ENCODE peak calls at places on chromosomes 5 and 9, in four cellular contexts. W is uterus, Q is tibial nerve, R is A549. P is an unnamed sample. For H3K4me1, the result is how much of the 10 kb centered on the place peaks cover.

GRCh38 chr5:179679014-179679674 is 1.7 kb downstream of the CBY3 start:
- DNase-seq in W (peak), Q (peak), R (no peak), P (peak)

GRCh38 chr5:151200913-151201445 is 22.9 kb downstream of the CCDC69 start:
- DNase-seq in W (no peak), Q (no peak), R (no peak), P (peak)

GRCh38 chr5:151155777-151156731 is 1.5 kb downstream of the ANXA6 start:
- DNase-seq in W (peak), Q (no peak), R (no peak), P (no peak)

GRCh38 chr5:14061106-14061505 is 82.0 kb upstream of the TRIO start:
- DNase-seq in W (no peak), Q (no peak), R (no peak), P (no peak)

GRCh38 chr5:108801776-108802175 is 54.1 kb downstream of the FER start:
- DNase-seq in W (no peak), Q (no peak), R (peak), P (no peak)

GRCh38 chr5:120535900-120536299 is 71.8 kb downstream of the PRR16 start:
- DNase-seq in W (no peak), Q (no peak), R (no peak), P (no peak)

GRCh38 chr5:116076496-116076895 is 8.3 kb upstream of the COMMD10 start:
- DNase-seq in W (no peak), Q (no peak), R (no peak), P (no peak)

GRCh38 chr9:124282442-124283231 is 24.9 kb downstream of the NEK6 start:
- DNase-seq in W (peak), Q (peak), R (no peak), P (no peak)

GRCh38 chr9:97271292-97271691 is 36.2 kb upstream of the CCDC180 start:
- DNase-seq in W (no peak), Q (no peak), R (no peak), P (no peak)

GRCh38 chr9:112629890-112630485 is 87.9 kb downstream of the INIP start:
- DNase-seq in W (no peak), Q (no peak), R (no peak), P (no peak)

GRCh38 chr5:39137391-39138181 is 63.4 kb upstream of the RICTOR start:
- DNase-seq in W (no peak), Q (no peak), R (peak), P (no peak)
- TF ChIP-seq CTCF in W (no peak), Q (no peak), R (peak), P (no peak)

DNA sequence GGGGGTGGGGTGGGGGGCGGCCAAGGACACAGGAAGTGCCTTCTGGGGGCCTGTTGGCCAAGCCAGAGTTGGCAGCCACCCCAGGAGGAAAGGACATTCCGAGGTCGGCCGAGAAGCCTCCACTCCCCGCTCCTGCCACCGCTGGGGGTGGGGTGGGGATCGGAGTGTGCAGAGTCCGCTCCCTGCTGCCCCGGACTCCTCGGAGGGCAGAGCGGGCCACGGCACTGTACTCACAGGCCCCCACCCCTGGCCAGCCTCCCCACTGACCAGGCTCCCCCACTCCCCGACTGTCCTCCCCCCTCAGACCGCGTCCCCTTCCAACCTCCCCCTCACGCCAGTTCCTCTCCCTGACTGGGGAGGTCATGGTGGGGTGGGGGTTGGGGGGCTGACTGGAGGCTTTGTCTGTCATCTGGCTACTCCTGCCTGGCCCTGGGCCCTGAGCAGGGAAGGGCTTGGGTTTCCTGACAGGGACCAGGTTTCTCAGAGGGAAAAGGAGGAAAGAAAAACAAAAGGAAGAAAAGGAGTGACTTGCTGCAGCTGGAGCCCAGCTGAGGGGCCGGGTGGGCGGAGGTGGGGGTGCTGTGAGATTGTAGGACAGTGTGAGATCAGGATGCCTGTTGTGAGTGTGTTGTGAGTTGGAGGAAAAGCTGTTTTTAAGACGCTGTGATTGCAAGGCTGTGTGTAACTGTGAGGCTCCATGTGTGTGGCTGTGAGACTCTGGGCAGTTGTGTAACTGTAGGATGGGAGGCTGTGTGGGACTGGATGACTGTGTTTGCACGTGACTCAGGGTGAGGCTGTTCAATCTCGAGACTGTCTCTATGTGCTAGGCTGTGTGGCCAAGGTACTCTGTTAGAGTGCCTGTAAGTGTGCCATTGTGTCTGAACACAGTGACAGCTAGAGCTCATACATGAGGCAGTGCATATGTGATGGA is 29.6 kb downstream of the CNTFR start:
- DNase-seq in W (no peak), Q (no peak), R (peak), P (no peak)
- TF ChIP-seq POLR2A in W (no peak), Q (no peak), R (no peak), P (no peak)

GRCh38 chr5:8825161-8825757 is 720.6 kb downstream of the SEMA5A start:
- DNase-seq in W (no peak), Q (no peak), R (no peak), P (no peak)
- H3K4me1 ChIP-seq in W (under half), Q (under half), R (under half), P (under half)

GRCh38 chr9:2838356-2838983 is 5.4 kb downstream of the PUM3 start:
- DNase-seq in W (no peak), Q (no peak), R (no peak), P (no peak)
- TF ChIP-seq CTCF in W (no peak), Q (no peak), R (no peak), P (no peak)

DNA sequence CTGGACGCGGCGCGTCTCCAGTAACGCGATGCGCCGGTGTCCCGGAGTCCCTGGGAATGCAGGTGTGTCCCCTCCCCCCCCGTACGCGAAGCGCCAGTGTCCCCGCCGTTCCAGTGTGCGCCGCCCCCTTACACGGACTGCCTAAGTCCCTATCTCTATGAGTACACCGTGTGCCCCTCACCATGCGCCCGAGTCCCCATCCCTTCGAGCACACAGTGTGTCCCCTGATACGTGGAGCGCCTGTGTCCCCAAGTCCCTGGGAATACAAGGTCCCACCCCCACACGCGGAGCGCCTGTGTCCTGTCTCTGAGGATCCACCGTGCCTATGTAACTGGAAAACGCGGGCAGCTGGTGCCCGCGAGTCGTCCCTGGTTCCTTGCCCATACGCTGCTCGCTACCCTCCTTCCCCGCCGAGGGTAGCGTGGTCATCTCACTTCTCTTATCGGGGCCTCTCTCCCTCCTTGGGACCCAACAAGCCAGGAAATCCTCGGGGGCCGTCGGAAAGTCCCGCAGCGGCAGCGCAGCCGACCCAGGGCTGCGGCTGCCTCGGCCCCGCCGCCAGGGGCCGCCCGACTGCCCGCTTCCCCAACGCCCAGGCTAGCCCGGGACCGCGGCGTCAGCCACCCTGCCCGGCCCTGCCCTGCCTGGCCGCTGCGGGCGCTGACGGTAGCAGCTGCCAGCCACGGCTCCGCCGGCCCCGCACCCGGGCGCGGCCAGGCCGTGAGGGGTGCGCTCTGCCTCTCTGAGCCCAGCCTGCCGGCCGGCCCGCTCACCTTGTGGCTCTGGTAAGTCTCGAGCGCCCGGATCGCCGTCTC is 642 bp downstream of the ELL2 start:
- DNase-seq in W (peak), Q (peak), R (peak), P (peak)
- TF ChIP-seq POLR2A in W (no peak), Q (no peak), R (no peak), P (no peak)

GRCh38 chr9:127866535-127866934 is 10.9 kb downstream of the AK1 start:
- DNase-seq in W (no peak), Q (no peak), R (no peak), P (no peak)

GRCh38 chr9:127867356-127868277 is 9.9 kb downstream of the AK1 start:
- DNase-seq in W (peak), Q (no peak), R (no peak), P (no peak)

GRCh38 chr9:127869310-127870152 is 7.9 kb downstream of the AK1 start:
- DNase-seq in W (peak), Q (peak), R (peak), P (peak)

GRCh38 chr9:127870887-127871286 is 6.6 kb downstream of the AK1 start:
- DNase-seq in W (no peak), Q (no peak), R (no peak), P (no peak)

DNA sequence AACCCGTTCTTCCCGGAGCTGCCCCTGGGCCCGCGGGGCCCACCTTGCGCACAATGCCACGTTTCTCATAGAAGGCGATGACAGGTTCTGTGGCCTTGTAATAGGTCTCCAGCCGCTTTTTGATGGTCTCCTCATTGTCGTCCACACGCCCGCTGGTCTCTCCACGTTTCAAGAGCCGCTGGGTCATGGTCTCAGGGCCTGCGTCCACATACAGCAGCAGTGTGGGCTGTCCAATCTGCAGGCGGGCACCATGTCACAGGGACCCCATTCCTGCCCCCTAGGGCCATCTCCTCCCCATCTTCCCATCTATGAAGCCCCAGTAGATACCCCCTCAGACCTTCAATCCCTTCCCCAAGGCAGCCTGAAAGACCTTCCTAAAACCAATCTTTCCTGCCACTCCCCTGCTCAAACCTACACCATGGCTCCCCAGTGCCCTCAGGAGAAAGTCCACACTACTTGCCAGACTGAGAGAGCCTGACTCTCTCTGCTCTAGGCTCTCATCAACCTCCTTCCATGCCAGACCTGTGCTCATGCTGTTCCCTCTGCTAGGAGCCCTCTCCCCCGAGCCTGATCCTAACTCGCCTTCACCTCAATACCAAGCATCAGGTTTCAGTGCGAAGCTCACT is 9.1 kb downstream of the AK1 start:
- DNase-seq in W (no peak), Q (no peak), R (no peak), P (no peak)
- H3K4me1 ChIP-seq in W (under half), Q (under half), R (under half), P (under half)

DNA sequence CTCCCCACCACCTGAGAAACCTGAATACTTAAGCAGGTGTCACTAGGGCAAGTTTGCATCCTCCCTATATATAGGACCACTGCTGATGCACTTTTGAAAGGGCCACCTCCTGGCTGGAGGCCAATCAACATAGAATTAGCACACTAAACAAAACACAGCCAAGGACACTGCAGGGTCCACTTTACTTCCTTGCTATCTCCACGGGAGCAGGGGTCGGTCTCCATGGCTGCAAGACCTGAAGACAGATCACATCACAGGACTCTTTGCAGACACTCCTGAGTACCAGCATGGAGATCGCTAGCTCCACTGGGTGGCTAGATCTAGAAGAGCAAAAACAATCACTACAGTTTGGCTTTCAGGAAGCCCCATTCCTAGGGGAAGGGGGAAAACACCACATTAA is 72.3 kb downstream of the C9orf153 start:
- DNase-seq in W (no peak), Q (no peak), R (no peak), P (no peak)
- TF ChIP-seq CTCF in W (no peak), Q (no peak), R (no peak), P (no peak)

P was measured in esophagus muscularis mucosa.